ENCODE peak calls at places on chromosomes 12 and 14, in ten cellular contexts. P is endothelial cell, N is nephron progenitor cell, B is uterus, Q is dorsolateral prefrontal cortex, G is HFFc6, T is psoas muscle, K is lower lobe of right lung, Z is colonic mucosa, L is WERI-Rb-1. V is an unnamed sample.

GRCh38 chr14:49677643-49678042 is 10.4 kb downstream of the POLE2 start:
- DNase-seq in P (no peak), N (no peak), B (no peak), Q (no peak), G (no peak), T (no peak), K (no peak), Z (no peak), L (no peak), V (no peak)

GRCh38 chr12:51942501-51943000 is 8.9 kb upstream of the ACVR1B start:
- DNase-seq in P (no peak), N (no peak), B (no peak), Q (no peak), G (no peak), T (no peak), K (no peak), Z (no peak), L (no peak), V (no peak)

GRCh38 chr12:60174476-60174875 is 578.6 kb downstream of the SLC16A7 start:
- DNase-seq in P (no peak), N (no peak), B (no peak), Q (no peak), G (peak; percentile 12), T (no peak), K (no peak), Z (no peak), L (no peak), V (no peak)

GRCh38 chr14:101174980-101175606 is 271.6 kb upstream of the RTL1 start:
- DNase-seq in P (no peak), N (no peak), B (peak; percentile 16), Q (no peak), G (no peak), T (no peak), K (no peak), Z (no peak), L (no peak), V (no peak)

GRCh38 chr14:52279405-52279804 is 11.9 kb downstream of the PTGDR start:
- DNase-seq in P (no peak), N (no peak), B (no peak), Q (no peak), G (peak; percentile 57), T (no peak), K (no peak), Z (no peak), L (no peak), V (no peak)

GRCh38 chr12:96150442-96150841 is 43.7 kb upstream of the ELK3 start:
- DNase-seq in P (no peak), N (no peak), B (no peak), Q (no peak), G (no peak), T (no peak), K (no peak), Z (no peak), L (peak; percentile 64), V (no peak)

GRCh38 chr14:101501341-101501740 is 60.0 kb upstream of the DIO3 start:
- DNase-seq in P (no peak), N (no peak), B (no peak), Q (peak; percentile 46), G (no peak), T (no peak), K (no peak), Z (no peak), L (no peak), V (no peak)

GRCh38 chr12:75322464-75322863 is 7.7 kb downstream of the CAPS2 start:
- DNase-seq in P (no peak), N (no peak), B (no peak), Q (no peak), G (peak; percentile 70), T (no peak), K (no peak), Z (no peak), L (no peak), V (no peak)

GRCh38 chr14:78790262-78790661 is 620.1 kb downstream of the NRXN3 start:
- DNase-seq in P (peak; percentile 16), N (no peak), B (no peak), Q (no peak), G (no peak), T (no peak), K (no peak), Z (no peak), L (peak; percentile 21), V (no peak)

GRCh38 chr12:112979281-112979680 is 962 bp downstream of the OAS2 start:
- DNase-seq in P (no peak), N (no peak), B (no peak), Q (no peak), G (no peak), T (no peak), K (no peak), Z (peak; percentile 30), L (no peak), V (no peak)

GRCh38 chr12:49231881-49232650 is 32.8 kb upstream of the TUBA1C start:
- DNase-seq in P (no peak), N (no peak), B (peak; percentile 32), Q (no peak), G (no peak), T (no peak), K (no peak), Z (no peak), L (peak; percentile 64), V (no peak)

GRCh38 chr12:98013560-98013959 is 501.8 kb upstream of the TMPO start:
- DNase-seq in P (no peak), N (no peak), B (no peak), Q (no peak), G (no peak), T (peak; percentile 43), K (no peak), Z (no peak), L (no peak), V (no peak)

GRCh38 chr12:51635371-51635770 is 44.3 kb downstream of the SCN8A start:
- DNase-seq in P (no peak), N (no peak), B (no peak), Q (no peak), G (peak; percentile 31), T (no peak), K (no peak), Z (no peak), L (no peak), V (no peak)

GRCh38 chr12:50505386-50505827 is 622 bp downstream of the DIP2B start:
- DNase-seq in P (no peak), N (no peak), B (peak; percentile 25), Q (no peak), G (no peak), T (peak; percentile 58), K (no peak), Z (peak; percentile 51), L (no peak), V (no peak)

GRCh38 chr14:99128185-99128584 is 143.8 kb downstream of the BCL11B start:
- DNase-seq in P (peak; percentile 1), N (no peak), B (no peak), Q (no peak), G (no peak), T (no peak), K (no peak), Z (no peak), L (no peak), V (no peak)

GRCh38 chr14:90444077-90444696 is 47.4 kb downstream of the CALM1 start:
- DNase-seq in P (no peak), N (no peak), B (no peak), Q (no peak), G (no peak), T (peak; percentile 74), K (peak; percentile 89), Z (no peak), L (no peak), V (no peak)

GRCh38 chr12:116276433-116277216 is 868 bp downstream of the MED13L start:
- DNase-seq in P (peak; percentile 76), N (peak; percentile 74), B (peak; percentile 73), Q (peak; percentile 50), G (peak; percentile 60), T (peak; percentile 81), K (peak; percentile 86), Z (peak; percentile 72), L (peak; percentile 76), V (peak; percentile 20)
- TF ChIP-seq CTCF in P (no peak), N (no peak), B (no peak), Q (peak; percentile 3), G (no peak), T (no peak), K (no peak), Z (no peak), L (no peak), V (no peak)

DNA sequence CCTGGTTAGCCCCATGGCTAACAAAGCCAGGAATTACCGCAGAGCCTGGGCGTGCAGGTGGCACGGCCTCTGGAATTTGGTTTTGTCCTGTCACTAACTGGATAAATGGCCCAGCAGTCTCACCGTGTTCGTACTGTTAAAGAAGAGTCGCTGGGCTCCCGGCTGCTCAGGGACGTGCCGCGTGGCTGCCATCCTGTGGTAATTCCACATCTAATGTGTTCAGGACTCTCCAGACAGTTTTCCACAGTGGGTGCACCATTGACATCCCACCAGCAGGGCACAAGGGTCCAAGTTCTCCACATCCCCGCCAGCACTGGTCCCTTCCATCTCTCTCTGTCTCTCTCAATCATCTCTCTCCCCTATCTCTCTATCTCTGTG is 19.6 kb downstream of the NOC4L start:
- DNase-seq in P (no peak), N (no peak), B (no peak), Q (no peak), G (no peak), T (peak; percentile 44), K (no peak), Z (no peak), L (peak; percentile 36), V (no peak)
- TF ChIP-seq CTCF in P (peak; percentile 23), N (no peak), B (no peak), Q (no peak), G (peak; percentile 63), T (no peak), K (no peak), Z (no peak), L (peak; percentile 52), V (peak; percentile 4)

DNA sequence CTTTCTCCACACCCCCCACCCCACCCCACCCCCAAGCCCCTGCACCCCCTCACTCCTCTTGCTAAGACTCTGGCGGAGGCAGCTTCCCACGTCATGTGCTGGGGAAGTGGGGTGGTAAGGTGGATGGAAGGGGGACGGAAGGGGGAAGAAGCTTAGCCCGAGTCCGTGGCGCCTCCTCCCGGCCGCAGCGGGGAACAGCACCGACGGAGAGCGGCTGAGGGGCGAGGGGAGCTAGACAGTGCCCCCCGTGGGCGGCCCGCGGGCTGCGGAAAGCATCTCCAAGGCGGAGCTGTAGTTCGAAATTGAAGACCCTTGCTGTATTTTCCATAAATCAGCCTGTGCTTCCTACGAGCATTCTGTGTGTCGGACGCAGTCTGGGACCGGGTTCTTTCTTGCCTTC is 608 bp upstream of the GRIN2B start:
- DNase-seq in P (peak; percentile 76), N (peak; percentile 76), B (no peak), Q (no peak), G (no peak), T (no peak), K (no peak), Z (no peak), L (peak; percentile 79), V (peak; percentile 40)
- TF ChIP-seq CTCF in P (peak; percentile 77), N (peak; percentile 62), B (no peak), Q (peak; percentile 53), G (peak; percentile 7), T (no peak), K (peak; percentile 24), Z (no peak), L (peak; percentile 94), V (peak; percentile 44)

DNA sequence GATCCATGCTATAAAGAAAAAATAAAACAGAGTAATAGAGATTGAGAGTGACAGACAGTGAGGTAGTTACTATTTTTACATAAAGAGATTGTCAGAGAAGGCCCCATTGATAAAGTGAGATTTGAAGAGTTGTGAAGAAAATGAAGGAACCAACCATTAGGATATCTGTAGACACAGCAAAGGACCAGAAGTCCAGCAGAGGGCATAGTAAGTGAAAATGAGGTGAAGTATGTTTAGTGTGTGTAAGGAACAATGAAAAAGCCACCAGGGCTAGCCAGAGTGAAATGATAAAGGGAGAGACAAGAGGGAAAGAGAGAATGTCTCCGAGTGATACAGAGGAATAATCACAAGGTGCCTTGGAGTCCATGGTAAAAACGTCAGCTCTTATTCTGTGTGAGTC is 411.0 kb downstream of the NELL2 start:
- DNase-seq in P (no peak), N (no peak), B (no peak), Q (no peak), G (no peak), T (no peak), K (no peak), Z (no peak), L (no peak), V (no peak)
- TF ChIP-seq CTCF in P (no peak), N (peak; percentile 9), B (no peak), Q (no peak), G (no peak), T (no peak), K (no peak), Z (no peak), L (peak; percentile 29), V (peak; percentile 25)